ENCODE peak calls at places on chromosomes 4 and X, in eight cellular contexts. R is kidney epithelial cell, Z is glutamatergic neuron, D is AG10803, P is mucosa of descending colon, T is lung, Y is lower lobe of right lung, O is mammary epithelial cell. E is an unnamed sample.

GRCh38 chr4:7750508-7750907 is 189.2 kb downstream of the AFAP1 start:
- DNase-seq in R (no peak), Z (no peak), D (no peak), P (no peak), T (peak), Y (no peak), O (no peak), E (no peak)

GRCh38 chrX:10166731-10167149 is 10.0 kb downstream of the CLCN4 start:
- DNase-seq in R (no peak), Z (no peak), D (no peak), P (no peak), T (no peak), Y (peak), O (peak), E (peak)

GRCh38 chrX:866441-866990 is 235.9 kb downstream of the SHOX start:
- DNase-seq in R (no peak), Z (no peak), D (no peak), P (no peak), T (no peak), Y (no peak), O (no peak), E (no peak)

GRCh38 chrX:68440940-68441339 is 7.6 kb upstream of the OPHN1 start:
- DNase-seq in R (no peak), Z (no peak), D (peak), P (no peak), T (peak), Y (no peak), O (peak), E (no peak)

GRCh38 chr4:106365613-106366012 is 3.0 kb downstream of the GIMD1 start:
- DNase-seq in R (peak), Z (no peak), D (peak), P (no peak), T (no peak), Y (no peak), O (peak), E (no peak)

GRCh38 chr4:5969777-5970176 is 48.5 kb downstream of the C4orf50 start:
- DNase-seq in R (no peak), Z (no peak), D (no peak), P (no peak), T (no peak), Y (no peak), O (no peak), E (no peak)

GRCh38 chr4:19005211-19005610 is 983.7 kb upstream of the LCORL start:
- DNase-seq in R (no peak), Z (no peak), D (no peak), P (no peak), T (no peak), Y (no peak), O (no peak), E (no peak)

GRCh38 chr4:89438102-89438831 is 130.7 kb upstream of the GPRIN3 start:
- DNase-seq in R (no peak), Z (peak), D (peak), P (no peak), T (peak), Y (peak), O (peak), E (peak)

GRCh38 chrX:136369377-136369776 is 68.6 kb downstream of the ADGRG4 start:
- DNase-seq in R (no peak), Z (no peak), D (no peak), P (no peak), T (no peak), Y (no peak), O (no peak), E (no peak)

GRCh38 chr4:158253350-158253980 is 43.2 kb downstream of the TMEM144 start:
- DNase-seq in R (peak), Z (peak), D (peak), P (no peak), T (no peak), Y (no peak), O (peak), E (peak)

GRCh38 chr4:74228691-74229640 is 71.0 kb downstream of the MTHFD2L start:
- DNase-seq in R (no peak), Z (peak), D (peak), P (peak), T (peak), Y (peak), O (peak), E (peak)

GRCh38 chr4:18698119-18698883 is 676.7 kb upstream of the LCORL start:
- DNase-seq in R (no peak), Z (no peak), D (no peak), P (no peak), T (no peak), Y (no peak), O (no peak), E (no peak)

GRCh38 chrX:17990542-17990941 is 129.4 kb upstream of the RAI2 start:
- DNase-seq in R (no peak), Z (no peak), D (no peak), P (no peak), T (no peak), Y (no peak), O (no peak), E (no peak)

GRCh38 chr4:153260152-153260551 is 55.9 kb downstream of the TRIM2 start:
- DNase-seq in R (no peak), Z (no peak), D (no peak), P (no peak), T (no peak), Y (no peak), O (no peak), E (no peak)

GRCh38 chr4:153259679-153260078 is 55.4 kb downstream of the TRIM2 start:
- DNase-seq in R (no peak), Z (no peak), D (peak), P (no peak), T (no peak), Y (no peak), O (no peak), E (no peak)

GRCh38 chr4:153260553-153261306 is 56.5 kb downstream of the TRIM2 start:
- DNase-seq in R (no peak), Z (no peak), D (peak), P (no peak), T (no peak), Y (no peak), O (no peak), E (no peak)

GRCh38 chr4:153261431-153261830 is 57.2 kb downstream of the TRIM2 start:
- DNase-seq in R (no peak), Z (no peak), D (peak), P (no peak), T (no peak), Y (no peak), O (no peak), E (no peak)

GRCh38 chr4:153261922-153262321 is 57.7 kb downstream of the TRIM2 start:
- DNase-seq in R (no peak), Z (no peak), D (peak), P (no peak), T (no peak), Y (no peak), O (no peak), E (no peak)
- TF ChIP-seq CTCF in R (no peak), Z (no peak), D (no peak), P (no peak), T (no peak), Y (no peak), O (no peak), E (no peak)

DNA sequence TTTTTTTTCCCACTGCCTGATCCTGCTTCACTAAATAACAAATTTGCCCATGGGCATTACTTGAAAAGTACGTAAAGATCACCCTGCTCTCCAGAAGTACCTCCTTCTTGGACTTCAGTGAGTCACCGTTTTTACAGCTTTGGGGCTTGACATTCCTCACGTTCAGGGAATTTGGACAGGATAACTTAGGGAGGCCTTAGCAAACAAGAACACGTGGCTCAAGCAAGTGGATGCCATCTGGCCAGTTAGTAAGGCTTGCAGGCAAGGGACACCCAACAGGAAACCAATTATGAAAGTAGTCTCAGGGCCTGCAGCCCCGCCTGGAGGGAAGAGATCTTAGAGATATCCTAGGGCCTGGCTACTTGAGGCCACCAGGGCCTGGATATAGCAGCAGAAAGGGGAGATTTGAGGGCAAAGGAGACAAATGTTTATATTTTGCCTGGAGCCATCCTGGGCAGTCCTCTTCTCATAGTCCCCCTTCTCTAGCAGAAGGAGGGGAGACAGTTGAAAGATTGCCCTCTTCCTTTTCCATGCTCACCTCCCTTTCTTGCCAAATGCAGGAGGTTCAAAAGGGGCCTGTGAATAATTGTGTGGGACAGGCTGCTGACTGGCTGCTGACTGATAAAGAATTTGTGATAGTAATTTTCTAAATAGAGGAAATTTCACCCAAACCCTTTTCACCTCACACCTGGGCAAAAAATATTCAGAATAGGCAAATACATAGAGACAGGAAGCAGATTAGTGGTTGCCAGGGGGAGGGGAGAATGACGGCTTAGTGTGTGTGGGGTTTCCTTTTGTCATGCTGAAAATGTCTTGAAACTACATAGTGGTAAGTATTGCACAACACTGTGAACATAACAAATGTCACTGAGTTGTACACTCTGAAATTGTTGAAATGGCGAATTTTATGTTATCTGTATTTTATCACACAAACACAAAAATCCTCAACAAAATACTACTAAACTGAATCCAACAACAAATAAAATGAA is 60.4 kb upstream of the PLAC1 start:
- DNase-seq in R (peak), Z (no peak), D (peak), P (no peak), T (peak), Y (peak), O (peak), E (no peak)
- TF ChIP-seq CTCF in R (no peak), Z (no peak), D (peak), P (no peak), T (no peak), Y (no peak), O (no peak), E (no peak)

GRCh38 chrX:153353416-153353815 is 19.5 kb downstream of the ZNF275 start:
- DNase-seq in R (no peak), Z (no peak), D (no peak), P (no peak), T (no peak), Y (no peak), O (no peak), E (no peak)
- TF ChIP-seq CTCF in R (no peak), Z (no peak), D (no peak), P (no peak), T (no peak), Y (no peak), O (no peak), E (no peak)

DNA sequence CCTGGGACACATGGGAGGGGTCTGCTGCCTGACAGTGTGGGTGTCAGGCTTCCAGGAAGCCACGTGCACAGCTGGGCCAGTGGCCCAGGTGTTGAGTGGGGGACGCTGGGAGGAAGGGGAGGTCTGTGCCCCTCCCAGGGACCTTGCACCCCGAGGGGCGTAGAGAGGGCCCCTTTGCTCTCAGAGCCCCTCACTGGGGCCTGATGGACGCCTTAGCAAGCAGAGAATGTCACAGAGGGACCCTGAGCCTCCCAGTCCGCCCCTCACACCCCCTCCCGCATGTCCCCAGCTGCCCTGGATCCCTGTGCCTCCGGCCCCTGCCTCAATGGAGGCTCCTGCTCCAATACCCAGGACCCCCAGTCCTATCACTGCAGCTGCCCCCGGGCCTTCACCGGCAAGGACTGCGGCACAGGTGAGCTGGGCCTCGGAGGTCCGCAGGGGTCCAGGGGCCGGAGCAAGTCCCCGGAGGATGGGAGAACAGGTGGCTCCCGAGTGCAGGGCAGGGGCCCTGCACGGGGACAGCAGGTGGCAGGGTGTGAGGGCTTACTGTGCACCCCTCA is 2.1 kb downstream of the HGFAC start:
- DNase-seq in R (no peak), Z (peak), D (no peak), P (peak), T (no peak), Y (no peak), O (no peak), E (no peak)
- TF ChIP-seq CTCF in R (no peak), Z (no peak), D (no peak), P (no peak), T (no peak), Y (no peak), O (no peak), E (no peak)

GRCh38 chr4:184232212-184232611 is 14.5 kb upstream of the ENPP6 start:
- DNase-seq in R (no peak), Z (no peak), D (no peak), P (no peak), T (no peak), Y (no peak), O (no peak), E (no peak)

GRCh38 chr4:184231573-184231972 is 13.9 kb upstream of the ENPP6 start:
- DNase-seq in R (no peak), Z (no peak), D (no peak), P (no peak), T (no peak), Y (no peak), O (no peak), E (no peak)

GRCh38 chr4:184232975-184233374 is 15.3 kb upstream of the ENPP6 start:
- DNase-seq in R (no peak), Z (no peak), D (no peak), P (no peak), T (no peak), Y (no peak), O (no peak), E (no peak)

GRCh38 chr4:184234155-184234554 is 16.5 kb upstream of the ENPP6 start:
- DNase-seq in R (no peak), Z (no peak), D (no peak), P (no peak), T (no peak), Y (no peak), O (no peak), E (no peak)

DNA sequence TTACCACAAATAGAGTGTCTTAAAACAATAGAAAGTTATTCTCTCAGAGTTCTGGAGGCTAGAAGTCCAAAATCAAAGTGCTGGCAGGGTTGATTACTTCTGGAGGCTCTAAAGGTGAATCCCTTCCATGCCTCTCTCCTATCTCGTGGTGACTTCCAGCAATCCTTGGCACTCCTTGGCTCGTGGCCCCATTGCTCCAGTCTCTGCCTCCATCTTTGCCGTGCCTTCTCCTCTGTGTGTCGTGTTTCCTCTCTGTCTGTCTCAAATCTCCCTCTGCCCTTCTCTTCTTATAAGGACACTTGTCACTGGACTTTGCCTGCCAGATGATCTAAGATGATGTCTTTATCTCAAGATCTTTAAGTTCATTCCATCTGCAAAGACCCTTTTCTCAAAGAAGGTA is 10.6 kb upstream of the ENPP6 start:
- DNase-seq in R (no peak), Z (no peak), D (no peak), P (no peak), T (no peak), Y (no peak), O (no peak), E (no peak)
- TF ChIP-seq CTCF in R (no peak), Z (no peak), D (no peak), P (no peak), T (no peak), Y (no peak), O (no peak), E (no peak)

GRCh38 chr4:117549624-117550023 is 464.2 kb upstream of the TRAM1L1 start:
- DNase-seq in R (no peak), Z (no peak), D (no peak), P (no peak), T (no peak), Y (no peak), O (no peak), E (no peak)
- TF ChIP-seq CTCF in R (no peak), Z (no peak), D (no peak), P (no peak), T (no peak), Y (no peak), O (no peak), E (no peak)

DNA sequence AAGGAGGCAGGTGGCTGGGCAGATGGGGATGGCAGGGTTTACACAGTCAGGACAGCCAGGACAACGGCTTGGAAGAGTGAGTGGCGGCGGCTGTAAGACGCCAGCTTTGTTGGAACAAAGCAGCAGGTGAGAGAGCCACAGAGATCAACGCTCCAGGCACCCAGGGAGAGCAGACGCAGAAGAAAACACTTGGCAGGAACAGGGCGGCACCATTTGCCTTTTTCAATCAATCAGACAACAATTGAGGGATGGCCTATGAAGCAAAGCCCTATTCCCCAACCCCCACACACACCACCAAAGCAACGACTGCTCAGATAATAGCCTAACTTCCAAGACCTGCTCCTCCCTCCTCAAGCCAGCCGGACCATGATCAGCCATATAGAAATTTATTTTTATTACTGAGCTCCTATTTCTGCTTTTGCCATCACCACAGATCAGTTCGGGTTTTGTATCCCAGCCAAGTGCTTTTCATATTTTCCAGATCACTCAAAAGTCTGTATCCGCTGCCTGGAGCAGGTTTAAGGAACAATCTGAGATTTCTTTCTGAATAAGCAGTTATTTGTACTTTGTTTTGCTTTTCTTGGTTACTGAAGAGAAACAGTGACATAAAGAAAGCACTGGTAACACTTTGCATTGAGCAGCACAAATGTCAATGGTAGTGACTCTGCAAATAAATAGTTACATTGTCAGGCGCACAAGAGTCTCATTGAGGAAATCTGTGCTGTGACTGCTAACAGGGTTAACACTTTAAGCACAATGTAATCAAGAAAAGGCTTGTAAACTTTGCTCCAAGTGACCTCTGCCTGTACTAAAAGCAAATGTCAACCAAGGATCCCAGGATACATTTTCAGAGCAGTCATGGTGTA is 81.8 kb upstream of the RBPJ start:
- DNase-seq in R (no peak), Z (peak), D (peak), P (no peak), T (no peak), Y (no peak), O (no peak), E (no peak)
- TF ChIP-seq CTCF in R (no peak), Z (no peak), D (no peak), P (no peak), T (no peak), Y (no peak), O (no peak), E (no peak)

DNA sequence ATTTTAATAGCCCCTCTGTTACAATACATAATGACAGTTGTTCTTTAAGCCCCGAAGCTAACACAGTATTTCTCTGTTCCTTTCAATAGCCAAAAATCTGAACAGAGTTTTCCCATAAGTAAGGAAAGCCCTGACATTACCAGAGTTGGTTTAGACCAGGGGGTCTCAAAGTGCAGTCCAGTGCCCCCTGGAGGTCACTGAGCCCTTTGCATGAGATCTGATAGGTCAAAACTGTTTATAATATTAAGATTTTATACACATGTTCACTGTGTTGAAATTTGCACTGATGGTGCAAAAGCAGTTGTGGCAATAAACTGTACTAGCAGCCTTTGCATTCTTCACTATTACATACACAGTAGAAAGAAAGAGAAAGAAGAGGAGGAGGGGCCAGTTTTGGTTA is 177.1 kb downstream of the SPANXN3 start:
- DNase-seq in R (no peak), Z (no peak), D (no peak), P (no peak), T (no peak), Y (no peak), O (no peak), E (no peak)
- TF ChIP-seq CTCF in R (no peak), Z (peak), D (no peak), P (no peak), T (no peak), Y (no peak), O (no peak), E (no peak)

GRCh38 chr4:99885063-99885664 is 9.1 kb downstream of the LAMTOR3 start:
- DNase-seq in R (no peak), Z (no peak), D (peak), P (no peak), T (no peak), Y (no peak), O (peak), E (peak)
- TF ChIP-seq CTCF in R (peak), Z (no peak), D (peak), P (no peak), T (no peak), Y (peak), O (peak), E (peak)